ENCODE peak calls at places on chromosomes 5 and 9, in five cellular contexts. R is CD4-positive, alpha-beta memory T cell; Z is fibroblast of the aortic adventitia; D is body of pancreas; H is adipocyte. X is an unnamed sample.

GRCh38 chr5:122163151-122164069 is 34.1 kb downstream of the ZNF474 start:
- DNase-seq in R (no peak), Z (peak; percentile 96), D (no peak), H (peak; percentile 87), X (no peak)

GRCh38 chr9:114216081-114216480 is 60.7 kb downstream of the COL27A1 start:
- DNase-seq in R (no peak), Z (peak; percentile 66), D (peak; percentile 89), H (peak; percentile 78), X (peak; percentile 69)

GRCh38 chr9:110942522-110942921 is 95.7 kb downstream of the LPAR1 start:
- DNase-seq in R (no peak), Z (peak; percentile 62), D (no peak), H (peak; percentile 73), X (no peak)

GRCh38 chr5:31036407-31036806 is 157.1 kb upstream of the CDH6 start:
- DNase-seq in R (no peak), Z (peak; percentile 75), D (no peak), H (peak; percentile 77), X (no peak)

GRCh38 chr5:36392818-36393217 is 91.1 kb upstream of the RANBP3L start:
- DNase-seq in R (no peak), Z (peak; percentile 89), D (no peak), H (peak; percentile 88), X (no peak)

GRCh38 chr5:72232838-72233237 is 87.2 kb downstream of the MRPS27 start:
- DNase-seq in R (no peak), Z (no peak), D (no peak), H (no peak), X (no peak)

GRCh38 chr9:134291961-134292871 is 34.0 kb upstream of the RXRA start:
- DNase-seq in R (no peak), Z (no peak), D (no peak), H (no peak), X (no peak)

GRCh38 chr9:112752334-112753110 is 2.0 kb downstream of the SNX30 start:
- DNase-seq in R (no peak), Z (peak; percentile 53), D (no peak), H (no peak), X (no peak)

GRCh38 chr9:97503862-97504210 is 2.4 kb downstream of the TMOD1 start:
- DNase-seq in R (no peak), Z (no peak), D (no peak), H (no peak), X (peak; percentile 36)

GRCh38 chr5:176394881-176395675 is 6.5 kb downstream of the HIGD2A start:
- DNase-seq in R (no peak), Z (no peak), D (no peak), H (no peak), X (peak; percentile 39)

GRCh38 chr9:128053560-128053959 is 13.6 kb downstream of the NAIF1 start:
- DNase-seq in R (no peak), Z (no peak), D (no peak), H (no peak), X (no peak)

GRCh38 chr5:134177197-134178171 is 734 bp upstream of the SKP1 start:
- DNase-seq in R (no peak), Z (peak; percentile 85), D (peak; percentile 66), H (peak; percentile 84), X (no peak)

DNA sequence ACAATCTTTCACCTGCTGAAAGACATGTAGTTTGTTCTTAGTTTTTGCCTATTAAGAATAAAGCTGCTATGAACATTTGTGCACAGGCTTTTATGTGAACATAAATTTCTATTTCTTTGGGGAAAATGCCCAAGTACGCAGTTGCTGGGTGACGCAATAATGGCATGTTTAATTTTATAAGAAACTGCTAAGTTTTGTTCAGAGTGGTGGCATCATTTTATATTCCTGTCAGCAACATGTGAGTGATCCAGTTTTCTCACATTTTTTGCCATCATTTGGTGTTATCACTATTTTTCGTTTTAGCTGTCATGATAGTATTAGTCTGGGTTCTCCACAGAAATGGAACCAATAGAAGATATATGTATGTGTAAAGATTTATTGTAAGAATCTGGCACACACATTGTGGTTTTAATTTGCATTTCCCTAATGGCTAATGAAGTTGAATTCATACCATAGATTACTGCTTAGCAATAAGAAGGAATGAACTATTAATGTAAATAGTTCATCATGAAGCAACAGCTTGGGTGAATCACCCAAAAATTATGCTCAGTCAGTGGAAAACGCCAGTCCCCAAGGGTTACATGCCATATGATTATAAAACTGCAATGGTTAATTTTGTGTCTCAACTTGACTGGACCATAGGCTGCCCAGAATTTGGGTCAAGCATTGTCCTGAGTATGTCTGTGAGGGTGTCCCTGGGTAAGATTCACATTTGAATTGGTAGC is 358.6 kb downstream of the MSX2 start:
- DNase-seq in R (no peak), Z (no peak), D (no peak), H (no peak), X (no peak)
- H3K4me3 ChIP-seq in R (no peak overlapping the region), Z (no peak overlapping the region), D (no peak overlapping the region), H (no peak overlapping the region), X (no peak overlapping the region)

GRCh38 chr9:95000821-95001220 is 274.3 kb downstream of the AOPEP start:
- DNase-seq in R (no peak), Z (no peak), D (no peak), H (no peak), X (no peak)
- H3K4me3 ChIP-seq in R (no peak overlapping the region), Z (no peak overlapping the region), D (no peak overlapping the region), H (no peak overlapping the region), X (no peak overlapping the region)

DNA sequence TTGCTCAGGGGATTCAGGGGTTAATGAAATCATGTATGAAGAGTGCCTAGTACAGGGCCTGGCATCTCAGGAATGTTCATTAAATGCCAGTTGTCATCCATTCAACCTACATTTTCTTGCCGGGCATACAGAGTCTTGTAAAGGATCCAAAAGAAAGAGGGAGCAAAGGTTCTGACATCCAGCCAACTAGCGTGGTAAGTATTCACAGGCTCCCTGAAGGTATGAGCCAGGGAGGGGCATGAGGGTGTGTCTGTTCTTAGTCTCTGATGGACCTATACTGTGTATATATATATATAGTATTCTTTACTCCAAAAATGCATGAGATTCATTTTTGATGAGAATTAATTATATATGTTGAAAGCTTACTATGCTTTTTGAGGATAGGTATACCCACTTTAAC is 202.1 kb downstream of the PBX3 start:
- DNase-seq in R (no peak), Z (no peak), D (no peak), H (peak; percentile 8), X (no peak)
- H3K4me3 ChIP-seq in R (no peak overlapping the region), Z (no peak overlapping the region), D (no peak overlapping the region), H (no peak overlapping the region), X (no peak overlapping the region)

GRCh38 chr9:88551546-88552137 is 16.7 kb downstream of the NXNL2 start:
- DNase-seq in R (no peak), Z (no peak), D (no peak), H (no peak), X (no peak)
- H3K4me3 ChIP-seq in R (no peak overlapping the region), Z (no peak overlapping the region), D (no peak overlapping the region), H (no peak overlapping the region), X (no peak overlapping the region)

GRCh38 chr5:141121563-141121962 is at the start of gene PCDHB4:
- DNase-seq in R (no peak), Z (no peak), D (peak; percentile 67), H (peak; percentile 34), X (peak; percentile 74)
- H3K4me3 ChIP-seq in R (no peak within 1 kb of the TSS), Z (no peak within 1 kb of the TSS), D (no peak within 1 kb of the TSS), H (peak within 1 kb of the TSS; percentile 65), X (peak within 1 kb of the TSS; percentile 62)